ENCODE peak calls at places on chromosomes 2 and 18, in seven cellular contexts. B is cardiac fibroblast, U is OCI-LY7, S is B cell, W is choroid plexus epithelial cell, Q is neural crest cell, C is GM20000. L is an unnamed sample.

GRCh38 chr2:72770879-72771461 is 54.9 kb downstream of the EXOC6B start:
- DNase-seq in B (peak; percentile 83), U (peak; percentile 61), S (peak; percentile 70), W (peak; percentile 85), Q (peak; percentile 59), C (peak; percentile 62), L (peak; percentile 73)

GRCh38 chr2:159961005-159961404 is 101.4 kb downstream of the PLA2R1 start:
- DNase-seq in B (peak; percentile 70), U (no peak), S (no peak), W (peak; percentile 51), Q (no peak), C (no peak), L (no peak)

GRCh38 chr2:95353613-95354468 is 48.7 kb upstream of the FAHD2A start:
- DNase-seq in B (no peak), U (no peak), S (no peak), W (no peak), Q (no peak), C (no peak), L (no peak)

GRCh38 chr2:2763351-2763997 is 432.4 kb upstream of the MYT1L start:
- DNase-seq in B (no peak), U (no peak), S (no peak), W (no peak), Q (no peak), C (no peak), L (no peak)

GRCh38 chr18:24491882-24492281 is 31.4 kb downstream of the HRH4 start:
- DNase-seq in B (no peak), U (peak; percentile 84), S (peak; percentile 30), W (no peak), Q (no peak), C (peak; percentile 24), L (peak; percentile 43)

GRCh38 chr18:32911660-32912284 is 138.9 kb upstream of the KLHL14 start:
- DNase-seq in B (no peak), U (no peak), S (no peak), W (peak; percentile 59), Q (no peak), C (no peak), L (no peak)

GRCh38 chr2:191885650-191886049 is 38.8 kb upstream of the CAVIN2 start:
- DNase-seq in B (no peak), U (no peak), S (no peak), W (no peak), Q (no peak), C (no peak), L (no peak)

GRCh38 chr2:217912030-217913024 is 90.5 kb downstream of the TNS1 start:
- DNase-seq in B (no peak), U (no peak), S (no peak), W (no peak), Q (no peak), C (no peak), L (no peak)

DNA sequence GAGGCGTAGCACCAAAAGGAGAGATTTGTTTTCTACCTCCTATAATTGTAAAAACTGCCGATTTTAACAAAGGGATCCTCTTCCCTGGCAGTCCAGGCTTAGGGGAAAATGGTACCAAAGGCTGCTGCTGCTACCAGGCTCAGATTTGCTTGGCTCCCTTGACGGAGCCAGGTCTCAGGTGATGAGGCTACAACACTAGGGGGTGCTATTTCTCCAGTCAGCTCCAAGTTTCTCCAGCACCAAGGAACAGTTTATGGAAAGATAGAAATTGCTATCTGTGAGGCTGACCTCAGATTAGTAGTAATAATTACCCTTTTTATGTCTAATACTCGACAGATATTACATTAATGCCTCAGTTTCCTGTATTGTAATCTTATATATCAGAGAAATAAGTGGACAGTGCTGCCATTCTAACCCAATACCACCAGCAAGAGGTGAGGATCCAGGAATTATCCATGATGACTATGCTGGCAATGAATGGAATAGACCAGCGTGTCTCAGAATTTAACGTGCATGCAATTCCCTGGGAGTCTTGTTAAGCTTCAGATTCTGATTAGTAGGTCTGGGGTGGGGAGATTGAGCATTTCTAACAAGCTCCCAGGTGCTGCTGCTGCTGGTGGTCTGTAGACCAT is 111.3 kb downstream of the ESCO1 start:
- DNase-seq in B (peak; percentile 75), U (peak; percentile 67), S (peak; percentile 43), W (peak; percentile 84), Q (peak; percentile 24), C (peak; percentile 56), L (peak; percentile 74)
- TF ChIP-seq CTCF in B (peak; percentile 83), U (peak; percentile 93), S (peak; percentile 65), W (peak; percentile 90), Q (peak; percentile 70), C (peak; percentile 52), L (peak; percentile 73)

DNA sequence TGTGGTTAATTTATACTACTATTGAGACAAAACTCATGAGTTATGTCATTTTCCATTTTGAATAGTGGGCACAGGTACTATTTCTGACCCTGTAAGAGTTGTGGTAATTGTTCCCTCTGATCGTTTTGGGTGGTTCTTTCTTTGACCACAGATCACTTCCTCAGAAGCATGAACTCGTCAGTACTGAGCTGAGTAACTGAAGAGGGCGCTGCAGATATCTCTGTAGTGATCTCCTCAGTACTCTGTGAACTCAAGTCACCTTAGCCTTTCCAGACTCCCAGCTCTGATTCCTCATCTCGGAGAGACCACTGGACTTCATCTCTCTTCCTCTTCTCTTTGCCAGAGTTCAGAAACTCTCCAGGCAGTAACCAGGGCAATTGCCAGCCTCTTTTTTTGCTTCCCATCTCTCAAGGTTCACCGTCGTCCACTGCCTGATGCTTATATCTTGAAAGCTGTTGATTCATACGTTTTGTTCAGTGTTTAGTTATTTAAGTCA is 9.4 kb upstream of the IL1RL1 start:
- DNase-seq in B (peak; percentile 51), U (peak; percentile 1), S (peak; percentile 25), W (peak; percentile 77), Q (peak; percentile 5), C (peak; percentile 42), L (peak; percentile 45)
- TF ChIP-seq CTCF in B (peak; percentile 47), U (peak; percentile 41), S (peak; percentile 20), W (peak; percentile 65), Q (peak; percentile 35), C (peak; percentile 51), L (peak; percentile 29)

DNA sequence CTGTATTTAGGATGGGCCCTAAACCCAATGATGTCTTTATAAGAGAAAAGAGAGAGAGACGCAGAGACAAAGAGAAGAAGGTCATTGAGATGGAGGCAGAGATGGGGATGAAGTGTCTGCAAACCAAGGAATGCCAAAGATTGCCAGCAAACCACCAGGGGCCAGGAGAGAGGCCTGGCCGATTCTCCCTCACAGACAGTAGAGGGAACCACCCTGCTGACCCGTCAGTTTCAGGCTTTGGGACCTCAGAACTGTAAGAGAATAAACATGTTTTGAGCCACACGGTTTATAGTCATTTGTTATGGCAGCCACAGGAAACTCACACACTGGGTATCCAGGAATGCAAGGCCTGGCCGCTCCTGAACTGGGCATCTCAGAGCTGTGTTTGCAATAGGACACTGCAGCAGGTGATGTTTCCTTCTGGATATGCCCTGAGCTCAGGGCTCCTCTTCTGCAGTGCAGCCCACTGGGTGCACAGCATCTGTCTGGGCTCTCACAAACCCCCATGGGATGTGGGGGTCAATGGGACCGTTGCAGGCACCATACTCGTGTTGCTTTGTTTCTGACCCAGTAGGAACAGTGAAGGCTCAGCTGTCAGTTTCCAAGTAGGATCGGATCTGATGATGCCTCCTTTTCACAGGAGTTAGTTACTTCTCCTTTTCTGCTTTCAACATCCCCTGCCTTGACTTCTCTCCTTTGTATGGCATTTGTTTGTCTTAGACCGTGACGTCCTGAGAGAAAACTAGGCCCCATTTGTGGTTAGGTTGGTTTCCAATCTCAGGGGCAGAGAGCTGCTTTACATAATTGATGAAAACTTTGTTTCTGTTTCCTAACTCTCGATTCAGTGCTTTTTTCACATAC is 20.8 kb downstream of the PTPN18 start:
- DNase-seq in B (no peak), U (peak; percentile 78), S (peak; percentile 53), W (no peak), Q (no peak), C (peak; percentile 58), L (peak; percentile 58)
- TF ChIP-seq CTCF in B (peak; percentile 23), U (peak; percentile 65), S (no peak), W (peak; percentile 41), Q (peak; percentile 24), C (peak; percentile 22), L (peak; percentile 10)

GRCh38 chr2:60337142-60337497 is 216.3 kb downstream of the BCL11A start:
- DNase-seq in B (no peak), U (peak; percentile 54), S (peak; percentile 55), W (no peak), Q (no peak), C (peak; percentile 16), L (no peak)
- TF ChIP-seq CTCF in B (no peak), U (peak; percentile 51), S (no peak), W (no peak), Q (no peak), C (peak; percentile 35), L (no peak)

GRCh38 chr2:42238644-42239288 is 69.6 kb downstream of the EML4 start:
- DNase-seq in B (peak; percentile 28), U (peak; percentile 76), S (peak; percentile 46), W (no peak), Q (no peak), C (no peak), L (no peak)
- TF ChIP-seq CTCF in B (peak; percentile 28), U (peak; percentile 85), S (peak; percentile 23), W (peak; percentile 31), Q (peak; percentile 50), C (peak; percentile 34), L (peak; percentile 29)

DNA sequence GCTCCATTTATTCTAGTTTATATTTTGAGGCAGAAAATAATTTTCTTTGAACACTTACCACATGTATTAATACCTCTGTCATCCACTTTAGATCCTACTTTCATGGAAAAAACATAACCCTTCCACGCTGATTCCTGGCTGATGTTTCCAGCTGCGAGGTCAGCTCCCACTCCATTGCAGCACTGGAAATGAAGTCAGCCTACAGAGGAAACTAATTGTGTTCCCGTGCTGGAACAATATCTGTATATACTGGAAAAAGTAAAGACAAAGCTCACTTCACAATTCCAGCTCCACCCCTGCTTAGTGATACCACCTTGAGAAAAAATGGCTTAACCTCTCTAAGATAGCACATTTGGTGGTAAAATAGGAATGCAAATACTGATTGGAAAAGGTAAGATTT is 89.8 kb downstream of the TRIB2 start:
- DNase-seq in B (peak; percentile 26), U (no peak), S (no peak), W (no peak), Q (no peak), C (no peak), L (no peak)
- TF ChIP-seq CTCF in B (no peak), U (no peak), S (no peak), W (no peak), Q (no peak), C (no peak), L (no peak)

GRCh38 chr2:100818606-100819364 is 1.2 kb upstream of the NPAS2 start:
- DNase-seq in B (peak; percentile 93), U (no peak), S (no peak), W (peak; percentile 81), Q (peak; percentile 45), C (no peak), L (peak; percentile 45)
- TF ChIP-seq CTCF in B (peak; percentile 34), U (no peak), S (no peak), W (peak; percentile 41), Q (peak; percentile 53), C (no peak), L (no peak)

GRCh38 chr2:182650704-182651103 is 65.4 kb upstream of the DNAJC10 start:
- DNase-seq in B (peak; percentile 90), U (peak; percentile 36), S (no peak), W (peak; percentile 75), Q (no peak), C (peak; percentile 18), L (no peak)
- TF ChIP-seq CTCF in B (peak; percentile 23), U (peak; percentile 76), S (peak; percentile 72), W (peak; percentile 42), Q (peak; percentile 75), C (peak; percentile 10), L (no peak)

L was measured in GM13976.